ENCODE peak calls at places on chromosome 3, in nine cellular contexts. One of them, this sample, is unnamed.

GRCh38 chr3:188000361-188000861 is 153.5 kb upstream of the LPP start:
- DNase-seq in heart left ventricle: no peak
- DNase-seq in lung: no peak
- DNase-seq in lower lobe of right lung: no peak
- DNase-seq in brain microvascular endothelial cell: no peak
- DNase-seq in kidney epithelial cell: no peak
- DNase-seq in tibial artery: no peak
- DNase-seq in A549: no peak
- DNase-seq in fibroblast of lung: no peak
- DNase-seq in this sample: no peak

GRCh38 chr3:41462103-41462691 is 262.9 kb downstream of the CTNNB1 start:
- DNase-seq in heart left ventricle: no peak
- DNase-seq in lung: no peak
- DNase-seq in lower lobe of right lung: no peak
- DNase-seq in brain microvascular endothelial cell: no peak
- DNase-seq in kidney epithelial cell: no peak
- DNase-seq in tibial artery: no peak
- DNase-seq in A549: no peak
- DNase-seq in fibroblast of lung: no peak
- DNase-seq in this sample: peak; percentile 26

GRCh38 chr3:108124337-108125150 is 33.7 kb upstream of the CD47 start:
- DNase-seq in heart left ventricle: no peak
- DNase-seq in lung: no peak
- DNase-seq in lower lobe of right lung: no peak
- DNase-seq in brain microvascular endothelial cell: no peak
- DNase-seq in kidney epithelial cell: no peak
- DNase-seq in tibial artery: no peak
- DNase-seq in A549: no peak
- DNase-seq in fibroblast of lung: peak; percentile 6
- DNase-seq in this sample: no peak

GRCh38 chr3:157423337-157423736 is 13.3 kb upstream of the PTX3 start:
- DNase-seq in heart left ventricle: no peak
- DNase-seq in lung: no peak
- DNase-seq in lower lobe of right lung: no peak
- DNase-seq in brain microvascular endothelial cell: no peak
- DNase-seq in kidney epithelial cell: no peak
- DNase-seq in tibial artery: no peak
- DNase-seq in A549: no peak
- DNase-seq in fibroblast of lung: no peak
- DNase-seq in this sample: no peak

GRCh38 chr3:150238043-150238802 is 169.9 kb upstream of the TSC22D2 start:
- DNase-seq in heart left ventricle: no peak
- DNase-seq in lung: no peak
- DNase-seq in lower lobe of right lung: no peak
- DNase-seq in brain microvascular endothelial cell: no peak
- DNase-seq in kidney epithelial cell: no peak
- DNase-seq in tibial artery: no peak
- DNase-seq in A549: no peak
- DNase-seq in fibroblast of lung: no peak
- DNase-seq in this sample: no peak

GRCh38 chr3:42589382-42590109 is 1.1 kb upstream of the SS18L2 start:
- DNase-seq in heart left ventricle: no peak
- DNase-seq in lung: no peak
- DNase-seq in lower lobe of right lung: no peak
- DNase-seq in brain microvascular endothelial cell: no peak
- DNase-seq in kidney epithelial cell: no peak
- DNase-seq in tibial artery: no peak
- DNase-seq in A549: no peak
- DNase-seq in fibroblast of lung: no peak
- DNase-seq in this sample: no peak

GRCh38 chr3:11803977-11804903 is 42.4 kb downstream of the TAMM41 start:
- DNase-seq in heart left ventricle: peak; percentile 24
- DNase-seq in lung: no peak
- DNase-seq in lower lobe of right lung: peak; percentile 53
- DNase-seq in brain microvascular endothelial cell: peak; percentile 47
- DNase-seq in kidney epithelial cell: peak; percentile 29
- DNase-seq in tibial artery: no peak
- DNase-seq in A549: peak; percentile 68
- DNase-seq in fibroblast of lung: peak; percentile 62
- DNase-seq in this sample: peak; percentile 14

GRCh38 chr3:138433892-138434275 is 532 bp upstream of the ESYT3 start:
- DNase-seq in heart left ventricle: no peak
- DNase-seq in lung: no peak
- DNase-seq in lower lobe of right lung: no peak
- DNase-seq in brain microvascular endothelial cell: no peak
- DNase-seq in kidney epithelial cell: no peak
- DNase-seq in tibial artery: no peak
- DNase-seq in A549: no peak
- DNase-seq in fibroblast of lung: no peak
- DNase-seq in this sample: no peak

GRCh38 chr3:183822631-183823030 is 2.7 kb downstream of the MAP6D1 start:
- DNase-seq in heart left ventricle: no peak
- DNase-seq in lung: no peak
- DNase-seq in lower lobe of right lung: no peak
- DNase-seq in brain microvascular endothelial cell: no peak
- DNase-seq in kidney epithelial cell: no peak
- DNase-seq in tibial artery: no peak
- DNase-seq in A549: no peak
- DNase-seq in fibroblast of lung: no peak
- DNase-seq in this sample: no peak

GRCh38 chr3:136070953-136071949 is 105.7 kb downstream of the PPP2R3A start:
- DNase-seq in heart left ventricle: peak; percentile 23
- DNase-seq in lung: no peak
- DNase-seq in lower lobe of right lung: no peak
- DNase-seq in brain microvascular endothelial cell: peak; percentile 18
- DNase-seq in kidney epithelial cell: no peak
- DNase-seq in tibial artery: no peak
- DNase-seq in A549: no peak
- DNase-seq in fibroblast of lung: peak; percentile 41
- DNase-seq in this sample: peak; percentile 32

GRCh38 chr3:79368403-79368802 is 399.4 kb downstream of the ROBO1 start:
- DNase-seq in heart left ventricle: no peak
- DNase-seq in lung: no peak
- DNase-seq in lower lobe of right lung: no peak
- DNase-seq in brain microvascular endothelial cell: no peak
- DNase-seq in kidney epithelial cell: peak; percentile 41
- DNase-seq in tibial artery: no peak
- DNase-seq in A549: no peak
- DNase-seq in fibroblast of lung: no peak
- DNase-seq in this sample: no peak

GRCh38 chr3:79367066-79367465 is 400.7 kb downstream of the ROBO1 start:
- DNase-seq in heart left ventricle: no peak
- DNase-seq in lung: no peak
- DNase-seq in lower lobe of right lung: no peak
- DNase-seq in brain microvascular endothelial cell: peak; percentile 79
- DNase-seq in kidney epithelial cell: peak; percentile 45
- DNase-seq in tibial artery: no peak
- DNase-seq in A549: no peak
- DNase-seq in fibroblast of lung: peak; percentile 12
- DNase-seq in this sample: no peak

GRCh38 chr3:79367803-79368202 is 400.0 kb downstream of the ROBO1 start:
- DNase-seq in heart left ventricle: no peak
- DNase-seq in lung: no peak
- DNase-seq in lower lobe of right lung: no peak
- DNase-seq in brain microvascular endothelial cell: no peak
- DNase-seq in kidney epithelial cell: no peak
- DNase-seq in tibial artery: no peak
- DNase-seq in A549: no peak
- DNase-seq in fibroblast of lung: no peak
- DNase-seq in this sample: no peak

GRCh38 chr3:79366414-79366813 is 401.4 kb downstream of the ROBO1 start:
- DNase-seq in heart left ventricle: no peak
- DNase-seq in lung: no peak
- DNase-seq in lower lobe of right lung: no peak
- DNase-seq in brain microvascular endothelial cell: no peak
- DNase-seq in kidney epithelial cell: no peak
- DNase-seq in tibial artery: no peak
- DNase-seq in A549: no peak
- DNase-seq in fibroblast of lung: no peak
- DNase-seq in this sample: no peak

DNA sequence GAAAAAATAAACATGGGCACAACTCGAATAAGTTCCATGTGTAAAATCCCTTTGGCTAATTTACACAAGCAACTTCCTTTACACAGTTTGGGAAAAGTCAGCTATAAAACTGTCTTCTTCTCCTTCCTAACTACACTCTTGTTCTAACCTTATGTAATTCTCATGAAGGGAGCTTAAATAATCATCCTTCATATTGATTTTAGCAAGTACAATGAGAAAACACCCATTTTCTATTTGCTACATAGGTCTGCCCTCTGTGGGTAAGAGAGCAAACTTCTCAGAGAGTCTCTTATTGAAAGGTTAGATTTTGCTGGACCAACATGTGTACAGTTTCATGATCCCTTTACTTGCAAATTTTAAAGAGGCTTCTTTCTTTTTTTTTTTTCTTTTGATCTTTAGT is 398.5 kb downstream of the ROBO1 start:
- DNase-seq in heart left ventricle: no peak
- DNase-seq in lung: no peak
- DNase-seq in lower lobe of right lung: no peak
- DNase-seq in brain microvascular endothelial cell: no peak
- DNase-seq in kidney epithelial cell: no peak
- DNase-seq in tibial artery: no peak
- DNase-seq in A549: no peak
- DNase-seq in fibroblast of lung: peak; percentile 44
- DNase-seq in this sample: no peak
- TF ChIP-seq CTCF in heart left ventricle: no peak
- TF ChIP-seq CTCF in lung: no peak
- TF ChIP-seq CTCF in lower lobe of right lung: no peak
- TF ChIP-seq CTCF in brain microvascular endothelial cell: peak; percentile 47
- TF ChIP-seq CTCF in kidney epithelial cell: peak; percentile 29
- TF ChIP-seq CTCF in tibial artery: no peak
- TF ChIP-seq CTCF in A549: no peak
- TF ChIP-seq CTCF in fibroblast of lung: peak; percentile 54
- TF ChIP-seq CTCF in this sample: peak; percentile 46

GRCh38 chr3:24588568-24588967 is 93.9 kb upstream of the THRB start:
- DNase-seq in heart left ventricle: no peak
- DNase-seq in lung: no peak
- DNase-seq in lower lobe of right lung: no peak
- DNase-seq in brain microvascular endothelial cell: no peak
- DNase-seq in kidney epithelial cell: no peak
- DNase-seq in tibial artery: no peak
- DNase-seq in A549: no peak
- DNase-seq in fibroblast of lung: no peak
- DNase-seq in this sample: no peak

GRCh38 chr3:24591661-24592555 is 97.3 kb upstream of the THRB start:
- DNase-seq in heart left ventricle: no peak
- DNase-seq in lung: no peak
- DNase-seq in lower lobe of right lung: no peak
- DNase-seq in brain microvascular endothelial cell: peak; percentile 66
- DNase-seq in kidney epithelial cell: no peak
- DNase-seq in tibial artery: no peak
- DNase-seq in A549: no peak
- DNase-seq in fibroblast of lung: peak; percentile 17
- DNase-seq in this sample: no peak

GRCh38 chr3:24595801-24596200 is 101.2 kb upstream of the THRB start:
- DNase-seq in heart left ventricle: no peak
- DNase-seq in lung: no peak
- DNase-seq in lower lobe of right lung: no peak
- DNase-seq in brain microvascular endothelial cell: no peak
- DNase-seq in kidney epithelial cell: no peak
- DNase-seq in tibial artery: no peak
- DNase-seq in A549: no peak
- DNase-seq in fibroblast of lung: peak; percentile 62
- DNase-seq in this sample: no peak

GRCh38 chr3:24586920-24587319 is 92.3 kb upstream of the THRB start:
- DNase-seq in heart left ventricle: no peak
- DNase-seq in lung: no peak
- DNase-seq in lower lobe of right lung: no peak
- DNase-seq in brain microvascular endothelial cell: no peak
- DNase-seq in kidney epithelial cell: no peak
- DNase-seq in tibial artery: no peak
- DNase-seq in A549: no peak
- DNase-seq in fibroblast of lung: no peak
- DNase-seq in this sample: no peak

DNA sequence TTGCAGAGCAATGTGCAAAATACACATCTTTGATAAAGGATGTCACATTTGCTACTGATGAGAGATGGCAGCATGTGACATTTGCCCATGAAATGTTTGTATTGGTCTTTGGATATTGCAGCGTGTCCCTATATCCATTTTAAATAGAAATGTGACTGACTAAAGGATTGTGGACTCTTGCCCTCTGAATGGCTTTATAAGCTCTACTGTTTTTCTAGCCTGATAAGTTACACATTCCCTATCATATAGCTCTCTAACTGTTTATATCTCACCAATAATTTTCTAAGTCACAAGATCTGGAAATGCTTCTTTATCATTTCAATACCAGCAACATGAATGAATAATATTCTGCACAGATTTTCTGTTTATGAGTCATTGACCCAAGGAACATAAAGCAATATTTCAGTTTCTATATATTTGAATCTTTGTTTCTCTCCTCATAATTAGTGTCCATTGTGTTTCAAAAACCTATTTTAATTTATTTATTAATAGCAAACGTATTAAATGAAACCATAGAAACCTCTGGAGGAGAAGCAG is 95.8 kb upstream of the THRB start:
- DNase-seq in heart left ventricle: no peak
- DNase-seq in lung: no peak
- DNase-seq in lower lobe of right lung: no peak
- DNase-seq in brain microvascular endothelial cell: no peak
- DNase-seq in kidney epithelial cell: no peak
- DNase-seq in tibial artery: no peak
- DNase-seq in A549: no peak
- DNase-seq in fibroblast of lung: peak; percentile 25
- DNase-seq in this sample: no peak
- H3K4me3 ChIP-seq in heart left ventricle: no peak overlapping the region
- H3K4me3 ChIP-seq in lung: no peak overlapping the region
- H3K4me3 ChIP-seq in lower lobe of right lung: no peak overlapping the region
- H3K4me3 ChIP-seq in brain microvascular endothelial cell: no peak overlapping the region
- H3K4me3 ChIP-seq in kidney epithelial cell: no peak overlapping the region
- H3K4me3 ChIP-seq in tibial artery: no peak overlapping the region
- H3K4me3 ChIP-seq in A549: no peak overlapping the region
- H3K4me3 ChIP-seq in fibroblast of lung: no peak overlapping the region
- H3K4me3 ChIP-seq in this sample: no peak overlapping the region

GRCh38 chr3:66816110-66816761 is 181.9 kb upstream of the KBTBD8 start:
- DNase-seq in heart left ventricle: no peak
- DNase-seq in lung: no peak
- DNase-seq in lower lobe of right lung: no peak
- DNase-seq in brain microvascular endothelial cell: peak; percentile 43
- DNase-seq in kidney epithelial cell: peak; percentile 23
- DNase-seq in tibial artery: no peak
- DNase-seq in A549: peak; percentile 2
- DNase-seq in fibroblast of lung: peak; percentile 86
- DNase-seq in this sample: no peak
- TF ChIP-seq CTCF in heart left ventricle: peak; percentile 56
- TF ChIP-seq CTCF in lung: peak; percentile 45
- TF ChIP-seq CTCF in lower lobe of right lung: peak; percentile 53
- TF ChIP-seq CTCF in brain microvascular endothelial cell: peak; percentile 44
- TF ChIP-seq CTCF in kidney epithelial cell: peak; percentile 51
- TF ChIP-seq CTCF in tibial artery: peak; percentile 68
- TF ChIP-seq CTCF in A549: peak; percentile 61
- TF ChIP-seq CTCF in fibroblast of lung: peak; percentile 39
- TF ChIP-seq CTCF in this sample: peak; percentile 37

DNA sequence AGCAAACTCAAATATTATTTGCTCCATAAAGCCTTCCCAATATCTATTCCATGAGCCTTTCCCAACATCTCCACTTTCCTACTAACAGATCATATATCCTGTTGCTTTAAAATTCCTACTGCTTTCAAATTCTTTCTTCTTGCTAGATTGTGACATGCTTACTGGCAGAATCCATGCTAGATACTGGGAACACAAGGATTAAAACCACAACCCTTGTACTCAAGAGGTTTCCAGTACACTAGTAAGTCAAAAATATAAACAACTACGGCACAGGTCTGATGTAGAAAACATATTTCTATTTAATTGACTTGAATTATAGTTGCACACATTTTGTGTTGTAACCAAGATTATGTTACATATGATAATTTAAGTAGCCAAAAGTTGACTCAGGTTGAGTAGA is 275.0 kb downstream of the ZBTB20 start:
- DNase-seq in heart left ventricle: no peak
- DNase-seq in lung: no peak
- DNase-seq in lower lobe of right lung: no peak
- DNase-seq in brain microvascular endothelial cell: no peak
- DNase-seq in kidney epithelial cell: no peak
- DNase-seq in tibial artery: no peak
- DNase-seq in A549: no peak
- DNase-seq in fibroblast of lung: peak; percentile 44
- DNase-seq in this sample: no peak
- H3K4me3 ChIP-seq in heart left ventricle: no peak overlapping the region
- H3K4me3 ChIP-seq in lung: no peak overlapping the region
- H3K4me3 ChIP-seq in lower lobe of right lung: no peak overlapping the region
- H3K4me3 ChIP-seq in brain microvascular endothelial cell: no peak overlapping the region
- H3K4me3 ChIP-seq in kidney epithelial cell: no peak overlapping the region
- H3K4me3 ChIP-seq in tibial artery: no peak overlapping the region
- H3K4me3 ChIP-seq in A549: no peak overlapping the region
- H3K4me3 ChIP-seq in fibroblast of lung: no peak overlapping the region
- H3K4me3 ChIP-seq in this sample: no peak overlapping the region

This sample was measured in retinal pigment epithelial cell.